ENCODE peak calls at places on chromosome X, in four cellular contexts. One of them, this sample, is unnamed.

GRCh38 chrX:11672213-11672612 is 6.5 kb upstream of the ARHGAP6 start:
- DNase-seq in upper lobe of right lung: no peak
- DNase-seq in NCI-H460: no peak
- DNase-seq in MV-4-11: no peak
- DNase-seq in this sample: no peak

GRCh38 chrX:77949840-77950239 is 19.6 kb downstream of the PGAM4 start:
- DNase-seq in MV-4-11: no peak
- DNase-seq in NCI-H460: no peak
- DNase-seq in upper lobe of right lung: no peak
- DNase-seq in this sample: no peak

GRCh38 chrX:22310779-22311178 is 38.1 kb downstream of the CBLL2 start:
- DNase-seq in NCI-H460: no peak
- DNase-seq in MV-4-11: no peak
- DNase-seq in upper lobe of right lung: no peak
- DNase-seq in this sample: no peak

GRCh38 chrX:133190877-133191738 is 27.0 kb downstream of the TFDP3 start:
- DNase-seq in MV-4-11: no peak
- DNase-seq in NCI-H460: no peak
- DNase-seq in upper lobe of right lung: no peak
- DNase-seq in this sample: no peak

GRCh38 chrX:47063179-47063578 is 15.1 kb upstream of the RGN start:
- DNase-seq in MV-4-11: no peak
- DNase-seq in upper lobe of right lung: no peak
- DNase-seq in NCI-H460: no peak
- DNase-seq in this sample: no peak

GRCh38 chrX:15675490-15675921 is 10.9 kb upstream of the CLTRN start:
- DNase-seq in NCI-H460: no peak
- DNase-seq in MV-4-11: peak
- DNase-seq in upper lobe of right lung: peak
- DNase-seq in this sample: peak

GRCh38 chrX:136866337-136867095 is 14.0 kb downstream of the RBMX start:
- DNase-seq in NCI-H460: no peak
- DNase-seq in MV-4-11: no peak
- DNase-seq in upper lobe of right lung: no peak
- DNase-seq in this sample: no peak

GRCh38 chrX:117996408-117996807 is 120.2 kb downstream of the KLHL13 start:
- DNase-seq in MV-4-11: no peak
- DNase-seq in upper lobe of right lung: no peak
- DNase-seq in NCI-H460: no peak
- DNase-seq in this sample: no peak

GRCh38 chrX:18879144-18879543 is 104.8 kb downstream of the PHKA2 start:
- DNase-seq in upper lobe of right lung: no peak
- DNase-seq in NCI-H460: no peak
- DNase-seq in MV-4-11: no peak
- DNase-seq in this sample: no peak

GRCh38 chrX:106302304-106302703 is 134.2 kb downstream of the PWWP3B start:
- DNase-seq in upper lobe of right lung: no peak
- DNase-seq in MV-4-11: no peak
- DNase-seq in NCI-H460: no peak
- DNase-seq in this sample: no peak

GRCh38 chrX:122517781-122518180 is 666.3 kb upstream of the GRIA3 start:
- DNase-seq in NCI-H460: no peak
- DNase-seq in upper lobe of right lung: no peak
- DNase-seq in MV-4-11: no peak
- DNase-seq in this sample: no peak

GRCh38 chrX:54695231-54695630 is 102.8 kb downstream of the ITIH6 start:
- DNase-seq in upper lobe of right lung: no peak
- DNase-seq in MV-4-11: no peak
- DNase-seq in NCI-H460: no peak
- DNase-seq in this sample: no peak

GRCh38 chrX:22134681-22135080 is 102.6 kb downstream of the PHEX start:
- DNase-seq in upper lobe of right lung: no peak
- DNase-seq in NCI-H460: peak
- DNase-seq in MV-4-11: no peak
- DNase-seq in this sample: no peak

GRCh38 chrX:153430796-153431195 is 15.1 kb downstream of the TREX2 start:
- DNase-seq in NCI-H460: no peak
- DNase-seq in MV-4-11: no peak
- DNase-seq in upper lobe of right lung: no peak
- DNase-seq in this sample: no peak

GRCh38 chrX:115393271-115393670 is 103.8 kb downstream of the LUZP4 start:
- DNase-seq in NCI-H460: no peak
- DNase-seq in upper lobe of right lung: no peak
- DNase-seq in MV-4-11: no peak
- DNase-seq in this sample: no peak

GRCh38 chrX:119753639-119754257 is 4.6 kb upstream of the SOWAHD start:
- DNase-seq in MV-4-11: peak
- DNase-seq in NCI-H460: peak
- DNase-seq in upper lobe of right lung: no peak
- DNase-seq in this sample: peak

GRCh38 chrX:112512509-112512908 is 167.2 kb downstream of the LHFPL1 start:
- DNase-seq in upper lobe of right lung: no peak
- DNase-seq in NCI-H460: no peak
- DNase-seq in MV-4-11: no peak
- DNase-seq in this sample: no peak

GRCh38 chrX:95076449-95076848 is 1402.4 kb downstream of the FAM133A start:
- DNase-seq in upper lobe of right lung: no peak
- DNase-seq in MV-4-11: peak
- DNase-seq in NCI-H460: peak
- DNase-seq in this sample: no peak

GRCh38 chrX:151871244-151871643 is 41.4 kb upstream of the MAGEA4 start:
- DNase-seq in NCI-H460: peak
- DNase-seq in MV-4-11: no peak
- DNase-seq in upper lobe of right lung: no peak
- DNase-seq in this sample: no peak

GRCh38 chrX:70042399-70043371 is 7.1 kb downstream of the AWAT2 start:
- DNase-seq in upper lobe of right lung: no peak
- DNase-seq in MV-4-11: no peak
- DNase-seq in NCI-H460: no peak
- DNase-seq in this sample: no peak

GRCh38 chrX:69068295-69069085 is 96.8 kb downstream of the PJA1 start:
- DNase-seq in NCI-H460: no peak
- DNase-seq in MV-4-11: no peak
- DNase-seq in upper lobe of right lung: no peak
- DNase-seq in this sample: no peak

GRCh38 chrX:106177982-106178321 is 9.8 kb downstream of the PWWP3B start:
- DNase-seq in upper lobe of right lung: no peak
- DNase-seq in MV-4-11: no peak
- DNase-seq in NCI-H460: no peak
- DNase-seq in this sample: no peak

GRCh38 chrX:47047989-47048388 is 30.3 kb upstream of the RGN start:
- DNase-seq in MV-4-11: no peak
- DNase-seq in NCI-H460: no peak
- DNase-seq in upper lobe of right lung: no peak
- DNase-seq in this sample: no peak

GRCh38 chrX:39528161-39528560 is 569.6 kb downstream of the BCOR start:
- DNase-seq in MV-4-11: no peak
- DNase-seq in NCI-H460: no peak
- DNase-seq in upper lobe of right lung: no peak
- DNase-seq in this sample: no peak

GRCh38 chrX:22800806-22801205 is 199.0 kb upstream of the DDX53 start:
- DNase-seq in NCI-H460: peak
- DNase-seq in upper lobe of right lung: no peak
- DNase-seq in MV-4-11: no peak
- DNase-seq in this sample: no peak

GRCh38 chrX:42686706-42687105 is 91.3 kb downstream of the PPP1R2C start:
- DNase-seq in NCI-H460: no peak
- DNase-seq in upper lobe of right lung: no peak
- DNase-seq in MV-4-11: no peak
- DNase-seq in this sample: no peak

GRCh38 chrX:68261060-68261672 is 172.1 kb downstream of the OPHN1 start:
- DNase-seq in upper lobe of right lung: no peak
- DNase-seq in NCI-H460: no peak
- DNase-seq in MV-4-11: peak
- DNase-seq in this sample: peak

GRCh38 chrX:78455901-78456300 is 128.5 kb upstream of the CYSLTR1 start:
- DNase-seq in MV-4-11: no peak
- DNase-seq in NCI-H460: no peak
- DNase-seq in upper lobe of right lung: no peak
- DNase-seq in this sample: no peak

GRCh38 chrX:82648062-82648461 is 860.0 kb upstream of the POU3F4 start:
- DNase-seq in upper lobe of right lung: no peak
- DNase-seq in NCI-H460: no peak
- DNase-seq in MV-4-11: no peak
- DNase-seq in this sample: no peak

GRCh38 chrX:63250253-63250868 is 100.8 kb downstream of the SPIN4 start:
- DNase-seq in MV-4-11: no peak
- DNase-seq in NCI-H460: peak
- DNase-seq in upper lobe of right lung: no peak
- DNase-seq in this sample: no peak

GRCh38 chrX:2498781-2499302 is 1.9 kb downstream of the DHRSX start:
- DNase-seq in upper lobe of right lung: peak
- DNase-seq in NCI-H460: no peak
- DNase-seq in MV-4-11: no peak
- DNase-seq in this sample: no peak

GRCh38 chrX:12439396-12439795 is 301.1 kb downstream of the FRMPD4 start:
- DNase-seq in upper lobe of right lung: no peak
- DNase-seq in NCI-H460: peak
- DNase-seq in MV-4-11: no peak
- DNase-seq in this sample: no peak

GRCh38 chrX:39309721-39310152 is 508.5 kb downstream of the MID1IP1 start:
- DNase-seq in MV-4-11: no peak
- DNase-seq in upper lobe of right lung: no peak
- DNase-seq in NCI-H460: no peak
- DNase-seq in this sample: no peak

This sample was measured in Kasumi-1.